ENCODE peak calls at places on chromosome 18, in ten cellular contexts. Q is psoas muscle, B is OCI-LY7, O is K562, T is IMR-90, Z is fibroblast of lung, V is PC-3, K is uterus, M is AG04450, E is AG10803. U is an unnamed sample.

GRCh38 chr18:35457140-35457704 is 40.5 kb downstream of the INO80C start:
- DNase-seq in E (no peak), M (no peak), Z (no peak), B (no peak), T (no peak), Q (no peak), O (no peak), K (no peak), V (peak), U (no peak)

GRCh38 chr18:4589056-4589800 is 134.1 kb upstream of the DLGAP1 start:
- DNase-seq in M (no peak), Z (no peak), T (no peak), O (no peak), E (no peak), K (no peak), V (no peak), B (no peak), Q (no peak), U (no peak)

GRCh38 chr18:55251186-55251995 is 292.1 kb upstream of the CCDC68 start:
- DNase-seq in K (no peak), B (no peak), O (no peak), M (no peak), T (peak), Q (no peak), E (peak), Z (peak), V (peak), U (no peak)

GRCh38 chr18:11999431-11999830 is 18.1 kb downstream of the IMPA2 start:
- DNase-seq in T (no peak), V (no peak), E (no peak), Z (no peak), Q (peak), M (no peak), K (no peak), O (no peak), B (no peak), U (no peak)

GRCh38 chr18:79399275-79400081 is 3.7 kb downstream of the NFATC1 start:
- DNase-seq in K (no peak), V (no peak), T (no peak), M (no peak), E (no peak), Z (no peak), Q (peak), O (no peak), B (peak), U (no peak)

GRCh38 chr18:48219429-48220145 is 189.6 kb downstream of the ZBTB7C start:
- DNase-seq in E (no peak), B (no peak), Z (no peak), V (no peak), O (no peak), M (no peak), K (no peak), Q (peak), T (no peak), U (no peak)

GRCh38 chr18:2985628-2986027 is 27.3 kb downstream of the LPIN2 start:
- DNase-seq in V (peak), K (no peak), E (peak), B (peak), T (peak), Z (peak), M (no peak), Q (no peak), O (peak), U (peak)

GRCh38 chr18:26971327-26971918 is 105.9 kb upstream of the AQP4 start:
- DNase-seq in Z (peak), E (no peak), B (no peak), O (no peak), M (no peak), Q (peak), T (no peak), K (no peak), V (no peak), U (no peak)

GRCh38 chr18:52288403-52289004 is 51.5 kb upstream of the DCC start:
- DNase-seq in M (no peak), T (no peak), O (peak), Z (no peak), V (peak), E (peak), Q (no peak), B (peak), K (no peak), U (peak)

GRCh38 chr18:3994061-3994687 is 460.9 kb downstream of the DLGAP1 start:
- DNase-seq in Q (no peak), T (no peak), E (no peak), V (no peak), M (no peak), K (no peak), B (no peak), O (no peak), Z (no peak), U (no peak)

GRCh38 chr18:2881490-2882195 is 34.8 kb downstream of the EMILIN2 start:
- DNase-seq in E (peak), Q (peak), O (no peak), Z (peak), B (peak), K (peak), M (peak), V (no peak), T (peak), U (peak)

GRCh38 chr18:77316013-77316412 is 66.4 kb downstream of the GALR1 start:
- DNase-seq in Z (no peak), Q (no peak), T (no peak), E (no peak), O (no peak), M (no peak), V (no peak), K (no peak), B (no peak), U (no peak)

GRCh38 chr18:65526099-65526498 is 224.7 kb upstream of the CDH7 start:
- DNase-seq in B (no peak), V (no peak), T (no peak), O (no peak), K (no peak), Q (no peak), Z (no peak), E (no peak), M (no peak), U (no peak)

GRCh38 chr18:49849331-49850217 is 36.2 kb upstream of the ACAA2 start:
- DNase-seq in K (no peak), Z (peak), B (no peak), V (peak), T (peak), Q (no peak), O (peak), M (peak), E (peak), U (peak)

GRCh38 chr18:56715121-56715520 is 64.0 kb downstream of the WDR7 start:
- DNase-seq in E (peak), T (no peak), V (no peak), B (no peak), K (no peak), O (no peak), M (no peak), Z (peak), Q (no peak), U (no peak)
- TF ChIP-seq CTCF in E (no peak), T (no peak), V (no peak), B (no peak), K (no peak), O (no peak), M (no peak), Z (no peak), Q (no peak), U (no peak)

GRCh38 chr18:46250812-46251173 is 146.6 kb downstream of the HAUS1 start:
- DNase-seq in B (no peak), V (no peak), Q (no peak), Z (no peak), T (no peak), M (no peak), E (no peak), O (no peak), K (no peak), U (no peak)
- H3K4me3 ChIP-seq in B (peak), V (no peak), Q (no peak), Z (no peak), T (no peak), M (no peak), E (no peak), O (no peak), K (no peak), U (no peak)

DNA sequence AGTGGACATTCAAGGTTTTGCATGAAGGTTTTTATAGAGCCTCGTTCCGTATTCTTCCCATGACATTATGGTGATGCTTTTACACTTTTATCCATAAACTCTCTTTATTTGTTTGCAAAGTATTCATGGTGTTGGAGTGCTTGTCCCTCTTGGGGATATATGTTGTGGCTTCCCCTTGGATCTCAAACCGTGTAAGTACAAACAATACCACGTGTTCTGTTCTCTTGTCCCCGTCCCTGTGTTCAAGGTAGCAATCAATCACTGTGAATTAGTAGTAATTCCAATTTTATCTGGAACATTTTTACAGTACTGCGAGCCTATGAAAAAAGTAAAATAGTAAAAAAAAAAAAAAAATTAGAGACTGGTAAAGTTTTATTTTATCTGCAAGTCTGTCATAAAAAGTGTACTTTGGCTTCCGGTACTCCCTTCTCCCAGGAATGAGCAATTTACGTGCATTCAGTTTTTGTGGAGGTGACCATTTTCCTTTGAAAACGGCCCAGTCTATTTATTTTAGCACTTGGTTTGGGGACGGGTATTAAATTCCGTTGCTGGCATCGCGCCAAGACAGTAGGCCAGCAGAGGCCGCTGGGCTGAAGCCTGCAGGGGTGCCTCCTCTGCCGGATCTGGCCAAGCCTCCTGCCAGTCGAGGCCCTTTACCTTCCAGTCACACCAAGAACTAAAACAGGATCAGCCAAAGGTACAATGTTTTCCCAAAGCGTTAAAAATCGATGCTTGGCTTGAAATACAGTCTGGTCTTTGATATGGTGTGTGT is 175.7 kb downstream of the SOCS6 start:
- DNase-seq in V (peak), M (no peak), E (peak), T (peak), Q (peak), K (peak), O (peak), B (no peak), Z (peak), U (peak)
- TF ChIP-seq CTCF in V (peak), M (peak), E (peak), T (peak), Q (peak), K (no peak), O (peak), B (no peak), Z (peak), U (peak)

GRCh38 chr18:22394428-22394827 is 23.3 kb downstream of the CTAGE1 start:
- DNase-seq in Z (no peak), K (no peak), M (no peak), B (no peak), O (no peak), E (no peak), T (no peak), V (no peak), Q (no peak), U (no peak)
- H3K4me3 ChIP-seq in Z (no peak), K (no peak), M (no peak), B (no peak), O (no peak), E (no peak), T (no peak), V (no peak), Q (no peak), U (no peak)

GRCh38 chr18:9474983-9475642 is at the start of gene RALBP1:
- DNase-seq in T (peak), M (peak), K (peak), Z (peak), E (peak), O (peak), B (peak), Q (peak), V (peak), U (peak)
- TF ChIP-seq CTCF in T (peak), M (peak), K (peak), Z (peak), E (peak), O (peak), B (peak), Q (no peak), V (peak), U (no peak)

GRCh38 chr18:57533399-57533884 is 53.1 kb downstream of the FECH start:
- DNase-seq in K (no peak), Z (no peak), M (no peak), Q (no peak), O (no peak), V (no peak), B (no peak), T (peak), E (no peak), U (peak)
- H3K4me3 ChIP-seq in K (no peak), Z (no peak), M (no peak), Q (peak), O (no peak), V (no peak), B (no peak), T (no peak), E (no peak), U (no peak)

DNA sequence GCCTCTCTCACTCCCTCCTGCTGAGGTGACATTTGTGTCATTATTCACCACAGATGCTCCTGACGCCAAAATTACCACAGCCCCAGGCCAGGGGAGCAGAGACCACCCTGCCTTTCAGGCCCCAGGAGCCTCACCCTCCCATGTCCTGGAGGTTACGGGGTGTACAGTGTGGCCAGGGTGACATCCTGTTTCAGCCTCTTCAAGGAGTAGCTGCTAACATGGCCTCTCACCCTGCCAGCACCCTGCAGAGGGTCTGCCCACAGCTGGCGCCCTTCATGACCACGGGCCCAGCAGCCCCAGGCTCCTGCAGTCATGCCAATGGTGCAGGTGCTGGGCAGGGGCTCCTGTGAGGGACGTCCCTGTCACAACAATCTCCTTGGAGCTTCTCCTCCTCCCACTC is 92.6 kb downstream of the SMIM21 start:
- DNase-seq in B (no peak), V (no peak), M (no peak), K (no peak), T (no peak), E (no peak), O (no peak), Z (no peak), Q (no peak), U (no peak)
- TF ChIP-seq CTCF in B (no peak), V (no peak), M (no peak), K (no peak), T (no peak), E (no peak), O (no peak), Z (no peak), Q (no peak), U (no peak)

DNA sequence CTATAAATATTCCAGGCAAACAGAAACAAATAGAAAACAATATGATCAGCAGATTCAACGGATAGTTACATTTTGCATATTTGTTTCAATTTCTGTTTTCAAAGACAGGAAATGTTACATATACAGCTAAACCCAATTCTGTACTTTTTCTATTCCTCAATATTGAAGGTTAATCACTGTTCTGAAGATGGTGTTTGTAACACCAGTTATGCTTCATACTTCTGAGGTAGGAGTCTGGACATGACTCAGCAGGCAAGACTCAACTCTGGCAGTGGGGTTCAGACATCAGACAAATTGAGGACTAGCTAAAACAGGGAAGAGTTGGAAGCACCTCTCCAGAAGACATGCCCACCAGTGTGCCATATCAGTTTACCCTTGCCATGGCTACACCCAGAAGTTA is 16.6 kb downstream of the SERPINB13 start:
- DNase-seq in V (peak), M (no peak), B (no peak), T (peak), E (peak), Q (no peak), O (no peak), K (no peak), Z (peak), U (peak)
- H3K4me3 ChIP-seq in V (no peak), M (no peak), B (no peak), T (no peak), E (no peak), Q (no peak), O (no peak), K (no peak), Z (no peak), U (no peak)